ENCODE peak calls at places on chromosomes 12 and 14, in nine cellular contexts. E is Right ventricle myocardium superior, N is ecto neural progenitor cell, C is posterior cingulate gyrus, U is naive B cell, D is NCI-H1092, Q is transverse colon, T is neural crest cell, H is Peyer's patch. Z is an unnamed sample.

GRCh38 chr12:32115404-32116104 is 8.9 kb downstream of the BICD1 start:
- DNase-seq in E (peak), N (no peak), C (no peak), U (no peak), D (no peak), Q (peak), T (no peak), H (peak), Z (no peak)

GRCh38 chr14:59215353-59215752 is 26.9 kb downstream of the DAAM1 start:
- DNase-seq in E (peak), N (no peak), C (peak), U (no peak), D (peak), Q (peak), T (no peak), H (no peak), Z (no peak)

GRCh38 chr12:71731439-71732356 is 23.0 kb upstream of the RAB21 start:
- DNase-seq in E (no peak), N (peak), C (no peak), U (no peak), D (no peak), Q (no peak), T (no peak), H (no peak), Z (no peak)

GRCh38 chr14:102690509-102691286 is 86.6 kb upstream of the TRAF3 start:
- DNase-seq in E (no peak), N (no peak), C (no peak), U (no peak), D (no peak), Q (peak), T (no peak), H (no peak), Z (no peak)

GRCh38 chr14:39467889-39468524 is 35.8 kb upstream of the FBXO33 start:
- DNase-seq in E (no peak), N (peak), C (no peak), U (no peak), D (no peak), Q (no peak), T (no peak), H (no peak), Z (no peak)

GRCh38 chr14:51442513-51443175 is 202.6 kb downstream of the TMX1 start:
- DNase-seq in E (no peak), N (no peak), C (no peak), U (no peak), D (no peak), Q (no peak), T (no peak), H (no peak), Z (no peak)

GRCh38 chr14:61609143-61609851 is 86.0 kb upstream of the HIF1A start:
- DNase-seq in E (peak), N (no peak), C (peak), U (no peak), D (peak), Q (no peak), T (peak), H (no peak), Z (no peak)

GRCh38 chr12:132102297-132102696 is 41.8 kb downstream of the DDX51 start:
- DNase-seq in E (no peak), N (no peak), C (no peak), U (no peak), D (no peak), Q (no peak), T (no peak), H (no peak), Z (no peak)

GRCh38 chr12:98533723-98534251 is 18.4 kb downstream of the TMPO start:
- DNase-seq in E (no peak), N (no peak), C (no peak), U (no peak), D (no peak), Q (no peak), T (no peak), H (no peak), Z (no peak)

GRCh38 chr12:70252832-70253231 is 9.6 kb downstream of the CNOT2 start:
- DNase-seq in E (no peak), N (no peak), C (no peak), U (no peak), D (no peak), Q (no peak), T (no peak), H (no peak), Z (no peak)

GRCh38 chr14:77406718-77407117 is 16.6 kb downstream of the NOXRED1 start:
- DNase-seq in E (no peak), N (no peak), C (no peak), U (no peak), D (no peak), Q (no peak), T (no peak), H (no peak), Z (no peak)

GRCh38 chr14:50943261-50943942 is 881 bp downstream of the PYGL start:
- DNase-seq in E (peak), N (peak), C (no peak), U (no peak), D (no peak), Q (peak), T (peak), H (peak), Z (no peak)

GRCh38 chr12:52353766-52354165 is 13.5 kb downstream of the KRT85 start:
- DNase-seq in E (no peak), N (no peak), C (no peak), U (no peak), D (no peak), Q (no peak), T (no peak), H (no peak), Z (no peak)

GRCh38 chr12:6644257-6644596 is 3.0 kb downstream of the ACRBP start:
- DNase-seq in E (no peak), N (no peak), C (no peak), U (no peak), D (no peak), Q (no peak), T (no peak), H (no peak), Z (no peak)

GRCh38 chr14:75859746-75860145 is 122.0 kb downstream of the TGFB3 start:
- DNase-seq in E (no peak), N (no peak), C (no peak), U (no peak), D (no peak), Q (no peak), T (no peak), H (no peak), Z (no peak)

GRCh38 chr14:54893151-54893760 is 9.4 kb downstream of the GCH1 start:
- DNase-seq in E (no peak), N (no peak), C (no peak), U (peak), D (peak), Q (no peak), T (no peak), H (peak), Z (no peak)

GRCh38 chr12:21451529-21451928 is 14.1 kb downstream of the PYROXD1 start:
- DNase-seq in E (no peak), N (no peak), C (no peak), U (no peak), D (no peak), Q (no peak), T (no peak), H (no peak), Z (no peak)

GRCh38 chr12:96061323-96061722 is 25.9 kb upstream of the LTA4H start:
- DNase-seq in E (no peak), N (no peak), C (no peak), U (no peak), D (no peak), Q (no peak), T (no peak), H (no peak), Z (no peak)

GRCh38 chr12:50314629-50315312 is 31.5 kb upstream of the LIMA1 start:
- DNase-seq in E (no peak), N (no peak), C (no peak), U (peak), D (peak), Q (no peak), T (peak), H (no peak), Z (no peak)

GRCh38 chr14:80427101-80427500 is 215.8 kb upstream of the DIO2 start:
- DNase-seq in E (no peak), N (no peak), C (no peak), U (no peak), D (no peak), Q (no peak), T (no peak), H (no peak), Z (no peak)

GRCh38 chr14:52043690-52044089 is 25.2 kb downstream of the NID2 start:
- DNase-seq in E (peak), N (peak), C (no peak), U (no peak), D (peak), Q (peak), T (peak), H (peak), Z (no peak)

GRCh38 chr12:24226745-24227350 is 277.4 kb upstream of the SOX5 start:
- DNase-seq in E (no peak), N (no peak), C (no peak), U (no peak), D (no peak), Q (no peak), T (no peak), H (no peak), Z (no peak)

GRCh38 chr14:50064993-50065392 is 51.4 kb downstream of the VCPKMT start:
- DNase-seq in E (no peak), N (no peak), C (peak), U (peak), D (no peak), Q (peak), T (no peak), H (peak), Z (no peak)

GRCh38 chr12:15662983-15663659 is 126.1 kb downstream of the EPS8 start:
- DNase-seq in E (no peak), N (no peak), C (no peak), U (no peak), D (no peak), Q (no peak), T (no peak), H (no peak), Z (no peak)

GRCh38 chr12:68334136-68334535 is 2.0 kb upstream of the MDM1 start:
- DNase-seq in E (no peak), N (peak), C (no peak), U (no peak), D (peak), Q (peak), T (no peak), H (peak), Z (no peak)

GRCh38 chr12:26791328-26791791 is 41.6 kb downstream of the ITPR2 start:
- DNase-seq in E (no peak), N (no peak), C (no peak), U (peak), D (no peak), Q (no peak), T (no peak), H (no peak), Z (no peak)

GRCh38 chr12:72448805-72449204 is 176.6 kb downstream of the TRHDE start:
- DNase-seq in E (no peak), N (no peak), C (no peak), U (no peak), D (no peak), Q (no peak), T (no peak), H (no peak), Z (no peak)